ENCODE peak calls at places on chromosomes 2 and 18, in five cellular contexts. Y, C, D, L and U are unnamed samples.

GRCh38 chr2:221969087-221969829 is 329.5 kb downstream of the PAX3 start:
- DNase-seq in Y (no peak), C (peak; percentile 36), D (no peak), L (peak; percentile 18), U (peak; percentile 49)

GRCh38 chr2:819121-819520 is 131.5 kb upstream of the SNTG2 start:
- DNase-seq in Y (no peak), C (no peak), D (no peak), L (no peak), U (no peak)

GRCh38 chr2:109607766-109608165 is 6.0 kb downstream of the SEPTIN10 start:
- DNase-seq in Y (no peak), C (no peak), D (no peak), L (no peak), U (peak; percentile 33)

GRCh38 chr2:383173-383572 is 95.3 kb upstream of the ALKAL2 start:
- DNase-seq in Y (no peak), C (no peak), D (no peak), L (no peak), U (peak; percentile 17)

GRCh38 chr2:142722569-142722968 is 154.9 kb upstream of the KYNU start:
- DNase-seq in Y (no peak), C (no peak), D (no peak), L (no peak), U (no peak)

GRCh38 chr2:130985206-130985779 is 108.0 kb downstream of the FAM168B start:
- DNase-seq in Y (no peak), C (no peak), D (no peak), L (no peak), U (no peak)

GRCh38 chr2:130823171-130823885 is 13.4 kb upstream of the ARHGEF4 start:
- DNase-seq in Y (no peak), C (no peak), D (no peak), L (no peak), U (no peak)

GRCh38 chr2:16081316-16082200 is 141.2 kb downstream of the MYCN start:
- DNase-seq in Y (no peak), C (no peak), D (no peak), L (no peak), U (no peak)

GRCh38 chr2:237700583-237701032 is 73.2 kb downstream of the LRRFIP1 start:
- DNase-seq in Y (peak; percentile 70), C (no peak), D (peak; percentile 65), L (no peak), U (peak; percentile 82)

GRCh38 chr2:216083464-216084279 is 2.0 kb downstream of the TMEM169 start:
- DNase-seq in Y (no peak), C (no peak), D (no peak), L (no peak), U (no peak)
- H3K4me3 ChIP-seq in Y (no peak overlapping the region), C (no peak overlapping the region), D (peak overlapping the region; percentile 29), L (no peak overlapping the region), U (no peak overlapping the region)

GRCh38 chr2:110858135-110858737 is 125.9 kb downstream of the ACOXL start:
- DNase-seq in Y (no peak), C (no peak), D (peak; percentile 61), L (no peak), U (no peak)
- H3K4me1 ChIP-seq in Y (no peaks in the 10 kb centered on the region), C (no peaks in the 10 kb centered on the region), D (peaks cover 37% of the 10 kb centered on the region), L (no peaks in the 10 kb centered on the region), U (no peaks in the 10 kb centered on the region)

GRCh38 chr2:69567157-69567908 is 76.2 kb downstream of the AAK1 start:
- DNase-seq in Y (no peak), C (peak; percentile 18), D (no peak), L (no peak), U (no peak)

GRCh38 chr2:69563021-69563420 is 80.5 kb downstream of the AAK1 start:
- DNase-seq in Y (no peak), C (no peak), D (no peak), L (no peak), U (no peak)

GRCh38 chr2:69566669-69567068 is 76.9 kb downstream of the AAK1 start:
- DNase-seq in Y (no peak), C (no peak), D (no peak), L (no peak), U (no peak)

GRCh38 chr2:69565431-69565839 is 78.1 kb downstream of the AAK1 start:
- DNase-seq in Y (peak; percentile 51), C (peak; percentile 50), D (peak; percentile 58), L (peak; percentile 36), U (peak; percentile 49)

GRCh38 chr2:69564604-69565003 is 78.9 kb downstream of the AAK1 start:
- DNase-seq in Y (no peak), C (no peak), D (no peak), L (no peak), U (no peak)
- H3K4me3 ChIP-seq in Y (no peak overlapping the region), C (no peak overlapping the region), D (no peak overlapping the region), L (no peak overlapping the region), U (no peak overlapping the region)

GRCh38 chr18:32804126-32804888 is 31.5 kb upstream of the KLHL14 start:
- DNase-seq in Y (no peak), C (no peak), D (no peak), L (no peak), U (no peak)
- H3K4me1 ChIP-seq in Y (no peaks in the 10 kb centered on the region), C (no peaks in the 10 kb centered on the region), D (no peaks in the 10 kb centered on the region), L (no peaks in the 10 kb centered on the region), U (peaks cover 56% of the 10 kb centered on the region)

DNA sequence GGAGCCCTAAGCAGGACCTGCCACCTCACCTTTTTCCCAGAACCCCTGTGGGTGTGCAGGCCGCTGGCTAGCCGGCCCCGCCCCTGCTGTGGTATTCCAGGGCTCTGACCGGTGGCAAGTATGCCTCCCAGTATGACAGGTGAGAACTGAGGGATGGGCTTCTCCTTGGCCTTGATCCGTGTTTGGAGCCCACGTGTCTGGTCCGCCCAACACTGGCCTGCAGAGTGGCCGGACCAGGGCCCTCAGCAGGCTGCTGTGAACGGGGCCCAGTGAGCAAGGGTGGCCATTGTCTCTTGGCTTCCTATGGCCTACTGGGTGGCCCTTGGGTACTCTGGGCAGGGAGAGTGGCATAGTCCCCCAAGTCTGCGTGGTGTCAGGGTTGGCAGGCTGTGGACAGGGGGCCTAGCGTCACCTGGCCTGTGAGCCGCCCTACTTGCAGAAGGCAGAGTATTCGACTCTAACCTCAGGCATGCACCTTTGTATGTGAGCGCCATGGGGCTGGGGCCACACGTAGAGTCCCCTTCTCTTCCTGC is 1.8 kb downstream of the RNPEPL1 start:
- DNase-seq in Y (no peak), C (no peak), D (no peak), L (peak; percentile 11), U (no peak)
- H3K4me3 ChIP-seq in Y (peak overlapping the region; percentile 92), C (peak overlapping the region; percentile 76), D (peak overlapping the region; percentile 85), L (no peak overlapping the region), U (no peak overlapping the region)

GRCh38 chr2:42180300-42180699 is 11.1 kb downstream of the EML4 start:
- DNase-seq in Y (no peak), C (no peak), D (no peak), L (no peak), U (no peak)
- H3K4me1 ChIP-seq in Y (peaks cover 1% of the 10 kb centered on the region), C (peaks cover 19% of the 10 kb centered on the region), D (peaks cover 88% of the 10 kb centered on the region), L (peaks cover 13% of the 10 kb centered on the region), U (peaks cover 2% of the 10 kb centered on the region)

GRCh38 chr2:42047488-42048317 is at the start of gene PKDCC:
- DNase-seq in Y (peak; percentile 90), C (peak; percentile 91), D (peak; percentile 38), L (peak; percentile 74), U (peak; percentile 93)

GRCh38 chr2:42051168-42052125 is 3.6 kb downstream of the PKDCC start:
- DNase-seq in Y (no peak), C (no peak), D (no peak), L (no peak), U (no peak)

GRCh38 chr2:42048318-42049251 is 764 bp downstream of the PKDCC start:
- DNase-seq in Y (no peak), C (no peak), D (no peak), L (no peak), U (peak; percentile 49)

GRCh38 chr2:42050350-42051167 is 2.7 kb downstream of the PKDCC start:
- DNase-seq in Y (no peak), C (no peak), D (no peak), L (no peak), U (no peak)

GRCh38 chr2:42049411-42050349 is 1.9 kb downstream of the PKDCC start:
- DNase-seq in Y (no peak), C (no peak), D (no peak), L (no peak), U (peak; percentile 48)
- H3K4me3 ChIP-seq in Y (peak overlapping the region; percentile 87), C (peak overlapping the region; percentile 63), D (no peak overlapping the region), L (peak overlapping the region; percentile 43), U (peak overlapping the region; percentile 98)

GRCh38 chr2:25339791-25340339 is 1.9 kb downstream of the DNMT3A start:
- DNase-seq in Y (peak; percentile 48), C (no peak), D (no peak), L (peak; percentile 79), U (no peak)

GRCh38 chr2:25342372-25343186 is 854 bp upstream of the DNMT3A start:
- DNase-seq in Y (peak; percentile 81), C (peak; percentile 92), D (peak; percentile 75), L (peak; percentile 86), U (peak; percentile 88)

GRCh38 chr2:25341753-25342371 is at the start of gene DNMT3A:
- DNase-seq in Y (peak; percentile 84), C (no peak), D (peak; percentile 47), L (peak; percentile 77), U (peak; percentile 83)

GRCh38 chr2:25340340-25340886 is 1.3 kb downstream of the DNMT3A start:
- DNase-seq in Y (peak; percentile 58), C (no peak), D (no peak), L (peak; percentile 51), U (peak; percentile 48)

GRCh38 chr2:25341031-25341727 is 546 bp downstream of the DNMT3A start:
- DNase-seq in Y (peak; percentile 48), C (no peak), D (no peak), L (no peak), U (peak; percentile 25)
- H3K4me1 ChIP-seq in Y (peaks cover 53% of the 10 kb centered on the region), C (peaks cover 9% of the 10 kb centered on the region), D (peaks cover 35% of the 10 kb centered on the region), L (peaks cover 44% of the 10 kb centered on the region), U (peaks cover 15% of the 10 kb centered on the region)